ENCODE peak calls at places on chromosomes 12 and 14, in seven cellular contexts. One of them, this sample, is unnamed.

GRCh38 chr12:120468846-120469449 is 600 bp downstream of the SRSF9 start:
- DNase-seq in fibroblast of the aortic adventitia: no peak
- DNase-seq in endothelial cell: peak
- DNase-seq in glutamatergic neuron: peak
- DNase-seq in HFFc6: peak
- DNase-seq in upper lobe of right lung: peak
- DNase-seq in heart right ventricle: peak
- DNase-seq in this sample: peak

GRCh38 chr12:4279120-4279690 is 5.6 kb downstream of the CCND2 start:
- DNase-seq in fibroblast of the aortic adventitia: no peak
- DNase-seq in endothelial cell: no peak
- DNase-seq in glutamatergic neuron: no peak
- DNase-seq in HFFc6: no peak
- DNase-seq in upper lobe of right lung: no peak
- DNase-seq in heart right ventricle: no peak
- DNase-seq in this sample: no peak

GRCh38 chr12:120639771-120640721 is at the start of gene CABP1:
- DNase-seq in fibroblast of the aortic adventitia: no peak
- DNase-seq in endothelial cell: peak
- DNase-seq in glutamatergic neuron: peak
- DNase-seq in HFFc6: no peak
- DNase-seq in upper lobe of right lung: no peak
- DNase-seq in heart right ventricle: no peak
- DNase-seq in this sample: no peak

GRCh38 chr14:75934998-75935628 is 46.7 kb downstream of the TGFB3 start:
- DNase-seq in fibroblast of the aortic adventitia: no peak
- DNase-seq in endothelial cell: no peak
- DNase-seq in glutamatergic neuron: no peak
- DNase-seq in HFFc6: no peak
- DNase-seq in upper lobe of right lung: no peak
- DNase-seq in heart right ventricle: no peak
- DNase-seq in this sample: no peak

GRCh38 chr14:34676516-34677211 is 37.7 kb downstream of the CFL2 start:
- DNase-seq in fibroblast of the aortic adventitia: no peak
- DNase-seq in endothelial cell: no peak
- DNase-seq in glutamatergic neuron: no peak
- DNase-seq in HFFc6: no peak
- DNase-seq in upper lobe of right lung: no peak
- DNase-seq in heart right ventricle: no peak
- DNase-seq in this sample: no peak

GRCh38 chr12:70319632-70320031 is 46.5 kb upstream of the KCNMB4 start:
- DNase-seq in fibroblast of the aortic adventitia: no peak
- DNase-seq in endothelial cell: no peak
- DNase-seq in glutamatergic neuron: no peak
- DNase-seq in HFFc6: no peak
- DNase-seq in upper lobe of right lung: no peak
- DNase-seq in heart right ventricle: no peak
- DNase-seq in this sample: no peak

GRCh38 chr12:8080131-8080530 is 1.9 kb upstream of the NECAP1 start:
- DNase-seq in fibroblast of the aortic adventitia: no peak
- DNase-seq in endothelial cell: no peak
- DNase-seq in glutamatergic neuron: no peak
- DNase-seq in HFFc6: no peak
- DNase-seq in upper lobe of right lung: no peak
- DNase-seq in heart right ventricle: no peak
- DNase-seq in this sample: no peak

GRCh38 chr14:66017960-66018359 is 468.2 kb upstream of the CCDC196 start:
- DNase-seq in fibroblast of the aortic adventitia: no peak
- DNase-seq in endothelial cell: no peak
- DNase-seq in glutamatergic neuron: no peak
- DNase-seq in HFFc6: no peak
- DNase-seq in upper lobe of right lung: no peak
- DNase-seq in heart right ventricle: no peak
- DNase-seq in this sample: no peak

GRCh38 chr12:86389949-86390348 is 133.8 kb upstream of the MGAT4C start:
- DNase-seq in fibroblast of the aortic adventitia: peak
- DNase-seq in endothelial cell: no peak
- DNase-seq in glutamatergic neuron: no peak
- DNase-seq in HFFc6: no peak
- DNase-seq in upper lobe of right lung: no peak
- DNase-seq in heart right ventricle: no peak
- DNase-seq in this sample: no peak

GRCh38 chr14:55077691-55078151 is 26.3 kb downstream of the MAPK1IP1L start:
- DNase-seq in fibroblast of the aortic adventitia: peak
- DNase-seq in endothelial cell: no peak
- DNase-seq in glutamatergic neuron: no peak
- DNase-seq in HFFc6: no peak
- DNase-seq in upper lobe of right lung: peak
- DNase-seq in heart right ventricle: no peak
- DNase-seq in this sample: no peak

GRCh38 chr12:2772370-2772769 is 22.4 kb upstream of the FKBP4 start:
- DNase-seq in fibroblast of the aortic adventitia: no peak
- DNase-seq in endothelial cell: no peak
- DNase-seq in glutamatergic neuron: no peak
- DNase-seq in HFFc6: no peak
- DNase-seq in upper lobe of right lung: no peak
- DNase-seq in heart right ventricle: no peak
- DNase-seq in this sample: no peak

GRCh38 chr14:58297762-58298476 is 436 bp upstream of the ARID4A start:
- DNase-seq in fibroblast of the aortic adventitia: peak
- DNase-seq in endothelial cell: peak
- DNase-seq in glutamatergic neuron: peak
- DNase-seq in HFFc6: peak
- DNase-seq in upper lobe of right lung: peak
- DNase-seq in heart right ventricle: peak
- DNase-seq in this sample: peak

GRCh38 chr14:93073833-93074769 is 41.6 kb downstream of the ITPK1 start:
- DNase-seq in fibroblast of the aortic adventitia: peak
- DNase-seq in endothelial cell: no peak
- DNase-seq in glutamatergic neuron: no peak
- DNase-seq in HFFc6: no peak
- DNase-seq in upper lobe of right lung: peak
- DNase-seq in heart right ventricle: no peak
- DNase-seq in this sample: peak

GRCh38 chr12:41777064-41777790 is 367.4 kb downstream of the GXYLT1 start:
- DNase-seq in fibroblast of the aortic adventitia: no peak
- DNase-seq in endothelial cell: no peak
- DNase-seq in glutamatergic neuron: no peak
- DNase-seq in HFFc6: no peak
- DNase-seq in upper lobe of right lung: no peak
- DNase-seq in heart right ventricle: no peak
- DNase-seq in this sample: no peak

GRCh38 chr12:56220611-56221232 is 1.0 kb downstream of the RNF41 start:
- DNase-seq in fibroblast of the aortic adventitia: peak
- DNase-seq in endothelial cell: no peak
- DNase-seq in glutamatergic neuron: no peak
- DNase-seq in HFFc6: peak
- DNase-seq in upper lobe of right lung: peak
- DNase-seq in heart right ventricle: no peak
- DNase-seq in this sample: no peak

GRCh38 chr12:123379391-123379790 is 4.5 kb upstream of the KMT5A start:
- DNase-seq in fibroblast of the aortic adventitia: no peak
- DNase-seq in endothelial cell: no peak
- DNase-seq in glutamatergic neuron: no peak
- DNase-seq in HFFc6: no peak
- DNase-seq in upper lobe of right lung: no peak
- DNase-seq in heart right ventricle: no peak
- DNase-seq in this sample: no peak

GRCh38 chr12:69688021-69688420 is 11.1 kb downstream of the BEST3 start:
- DNase-seq in fibroblast of the aortic adventitia: peak
- DNase-seq in endothelial cell: no peak
- DNase-seq in glutamatergic neuron: no peak
- DNase-seq in HFFc6: no peak
- DNase-seq in upper lobe of right lung: no peak
- DNase-seq in heart right ventricle: no peak
- DNase-seq in this sample: no peak

GRCh38 chr12:79764641-79765040 is 73.9 kb upstream of the PAWR start:
- DNase-seq in fibroblast of the aortic adventitia: peak
- DNase-seq in endothelial cell: no peak
- DNase-seq in glutamatergic neuron: no peak
- DNase-seq in HFFc6: peak
- DNase-seq in upper lobe of right lung: no peak
- DNase-seq in heart right ventricle: no peak
- DNase-seq in this sample: no peak

GRCh38 chr12:54394281-54394719 is 9.8 kb upstream of the ZNF385A start:
- DNase-seq in fibroblast of the aortic adventitia: peak
- DNase-seq in endothelial cell: peak
- DNase-seq in glutamatergic neuron: peak
- DNase-seq in HFFc6: peak
- DNase-seq in upper lobe of right lung: no peak
- DNase-seq in heart right ventricle: no peak
- DNase-seq in this sample: peak

GRCh38 chr14:104563191-104563741 is 16.3 kb upstream of the C14orf180 start:
- DNase-seq in fibroblast of the aortic adventitia: no peak
- DNase-seq in endothelial cell: no peak
- DNase-seq in glutamatergic neuron: no peak
- DNase-seq in HFFc6: no peak
- DNase-seq in upper lobe of right lung: no peak
- DNase-seq in heart right ventricle: no peak
- DNase-seq in this sample: no peak

GRCh38 chr12:89695100-89695499 is 13.5 kb downstream of the ATP2B1 start:
- DNase-seq in fibroblast of the aortic adventitia: peak
- DNase-seq in endothelial cell: no peak
- DNase-seq in glutamatergic neuron: no peak
- DNase-seq in HFFc6: peak
- DNase-seq in upper lobe of right lung: no peak
- DNase-seq in heart right ventricle: peak
- DNase-seq in this sample: no peak

GRCh38 chr12:77796775-77797174 is 33.9 kb upstream of the NAV3 start:
- DNase-seq in fibroblast of the aortic adventitia: peak
- DNase-seq in endothelial cell: no peak
- DNase-seq in glutamatergic neuron: no peak
- DNase-seq in HFFc6: peak
- DNase-seq in upper lobe of right lung: no peak
- DNase-seq in heart right ventricle: no peak
- DNase-seq in this sample: no peak

GRCh38 chr12:121330195-121330594 is 22.0 kb downstream of the ANAPC5 start:
- DNase-seq in fibroblast of the aortic adventitia: no peak
- DNase-seq in endothelial cell: no peak
- DNase-seq in glutamatergic neuron: no peak
- DNase-seq in HFFc6: no peak
- DNase-seq in upper lobe of right lung: no peak
- DNase-seq in heart right ventricle: no peak
- DNase-seq in this sample: no peak

GRCh38 chr14:24162083-24162482 is 1.0 kb downstream of the IRF9 start:
- DNase-seq in fibroblast of the aortic adventitia: peak
- DNase-seq in endothelial cell: no peak
- DNase-seq in glutamatergic neuron: no peak
- DNase-seq in HFFc6: peak
- DNase-seq in upper lobe of right lung: no peak
- DNase-seq in heart right ventricle: no peak
- DNase-seq in this sample: no peak

GRCh38 chr12:1810201-1810930 is 10.0 kb upstream of the LRTM2 start:
- DNase-seq in fibroblast of the aortic adventitia: no peak
- DNase-seq in endothelial cell: no peak
- DNase-seq in glutamatergic neuron: no peak
- DNase-seq in HFFc6: no peak
- DNase-seq in upper lobe of right lung: no peak
- DNase-seq in heart right ventricle: no peak
- DNase-seq in this sample: no peak

GRCh38 chr14:56339855-56340701 is 221.9 kb downstream of the PELI2 start:
- DNase-seq in fibroblast of the aortic adventitia: peak
- DNase-seq in endothelial cell: peak
- DNase-seq in glutamatergic neuron: peak
- DNase-seq in HFFc6: peak
- DNase-seq in upper lobe of right lung: peak
- DNase-seq in heart right ventricle: peak
- DNase-seq in this sample: peak

DNA sequence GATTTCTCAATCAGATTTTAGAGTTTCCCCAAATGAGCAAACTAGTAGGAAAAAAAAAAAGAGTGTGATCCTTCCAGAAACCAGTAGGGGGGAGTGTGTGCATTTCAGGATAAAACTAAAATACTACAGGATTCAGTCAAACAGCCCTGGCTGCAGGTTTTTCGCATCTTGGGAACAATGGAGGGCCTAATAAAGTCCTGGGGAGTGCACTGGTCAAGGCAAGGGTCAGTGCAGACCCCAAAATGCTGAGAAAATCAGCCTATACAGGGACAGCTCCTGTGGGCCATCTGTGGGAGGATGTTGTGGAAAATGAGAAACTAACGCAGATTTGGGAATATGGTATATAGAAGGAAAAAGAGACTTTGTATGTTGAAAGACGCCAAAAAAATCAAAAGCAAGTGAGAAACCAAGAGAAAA is 22.2 kb upstream of the ABCD4 start:
- DNase-seq in fibroblast of the aortic adventitia: peak
- DNase-seq in endothelial cell: no peak
- DNase-seq in glutamatergic neuron: no peak
- DNase-seq in HFFc6: peak
- DNase-seq in upper lobe of right lung: no peak
- DNase-seq in heart right ventricle: no peak
- DNase-seq in this sample: no peak
- TF ChIP-seq CTCF in fibroblast of the aortic adventitia: peak
- TF ChIP-seq CTCF in endothelial cell: peak
- TF ChIP-seq CTCF in glutamatergic neuron: peak
- TF ChIP-seq CTCF in HFFc6: peak
- TF ChIP-seq CTCF in upper lobe of right lung: peak
- TF ChIP-seq CTCF in heart right ventricle: peak
- TF ChIP-seq CTCF in this sample: peak

GRCh38 chr12:88577537-88577936 is 2.7 kb downstream of the KITLG start:
- DNase-seq in fibroblast of the aortic adventitia: no peak
- DNase-seq in endothelial cell: no peak
- DNase-seq in glutamatergic neuron: no peak
- DNase-seq in HFFc6: peak
- DNase-seq in upper lobe of right lung: no peak
- DNase-seq in heart right ventricle: no peak
- DNase-seq in this sample: no peak
- TF ChIP-seq CTCF in fibroblast of the aortic adventitia: peak
- TF ChIP-seq CTCF in endothelial cell: peak
- TF ChIP-seq CTCF in glutamatergic neuron: peak
- TF ChIP-seq CTCF in HFFc6: peak
- TF ChIP-seq CTCF in upper lobe of right lung: peak
- TF ChIP-seq CTCF in heart right ventricle: peak
- TF ChIP-seq CTCF in this sample: no peak

DNA sequence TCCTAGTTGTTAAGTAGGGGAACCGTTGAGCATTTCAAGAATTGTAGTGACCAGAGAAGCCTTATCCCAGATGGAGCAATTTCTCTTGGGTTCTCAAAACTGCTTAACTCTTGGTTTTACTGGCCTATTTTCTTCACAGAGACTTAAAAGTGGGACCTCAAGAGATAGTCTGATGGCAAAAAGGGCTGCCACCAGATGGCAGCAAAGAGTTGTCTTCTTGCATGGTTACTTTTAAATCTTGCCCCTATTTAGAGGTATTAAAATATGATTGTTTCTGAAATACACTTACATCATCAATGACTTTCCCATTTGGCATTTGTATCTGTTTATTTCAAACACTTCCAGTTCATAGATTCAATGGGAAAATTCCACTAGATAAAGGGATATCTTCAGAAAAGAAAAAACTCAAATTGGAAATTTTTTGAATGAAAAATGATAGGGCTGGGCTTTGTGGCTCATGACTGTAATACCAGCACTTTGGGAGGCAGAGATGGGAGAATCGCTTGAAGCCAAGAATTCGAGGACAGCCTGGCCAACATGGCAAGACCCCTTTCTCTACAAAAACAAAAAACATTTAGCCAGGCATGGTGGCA is 69.9 kb upstream of the CNTN1 start:
- DNase-seq in fibroblast of the aortic adventitia: peak
- DNase-seq in endothelial cell: peak
- DNase-seq in glutamatergic neuron: peak
- DNase-seq in HFFc6: peak
- DNase-seq in upper lobe of right lung: no peak
- DNase-seq in heart right ventricle: peak
- DNase-seq in this sample: no peak
- TF ChIP-seq CTCF in fibroblast of the aortic adventitia: peak
- TF ChIP-seq CTCF in endothelial cell: peak
- TF ChIP-seq CTCF in glutamatergic neuron: peak
- TF ChIP-seq CTCF in HFFc6: peak
- TF ChIP-seq CTCF in upper lobe of right lung: peak
- TF ChIP-seq CTCF in heart right ventricle: peak
- TF ChIP-seq CTCF in this sample: peak

GRCh38 chr12:29591140-29592020 is 93.9 kb upstream of the OVCH1 start:
- DNase-seq in fibroblast of the aortic adventitia: peak
- DNase-seq in endothelial cell: peak
- DNase-seq in glutamatergic neuron: peak
- DNase-seq in HFFc6: no peak
- DNase-seq in upper lobe of right lung: no peak
- DNase-seq in heart right ventricle: no peak
- DNase-seq in this sample: no peak
- TF ChIP-seq CTCF in fibroblast of the aortic adventitia: peak
- TF ChIP-seq CTCF in endothelial cell: no peak
- TF ChIP-seq CTCF in glutamatergic neuron: peak
- TF ChIP-seq CTCF in HFFc6: no peak
- TF ChIP-seq CTCF in upper lobe of right lung: peak
- TF ChIP-seq CTCF in heart right ventricle: peak
- TF ChIP-seq CTCF in this sample: no peak